ENCODE peak calls at places on chromosomes 1 and 21, in nine cellular contexts. F, O, Q, E, U, G, T, I and M are unnamed samples.

GRCh38 chr1:200275415-200275814 is 134.4 kb downstream of the ZNF281 start:
- DNase-seq in F (no peak), O (no peak), Q (no peak), E (no peak), U (no peak), G (no peak), T (no peak), I (no peak), M (no peak)

GRCh38 chr1:234727018-234727757 is 117.2 kb upstream of the IRF2BP2 start:
- DNase-seq in F (peak), O (no peak), Q (no peak), E (peak), U (peak), G (peak), T (no peak), I (peak), M (no peak)

GRCh38 chr21:15250384-15250783 is 185.6 kb upstream of the NRIP1 start:
- DNase-seq in F (no peak), O (no peak), Q (peak), E (peak), U (no peak), G (peak), T (no peak), I (peak), M (no peak)

GRCh38 chr1:30586671-30587070 is 136.7 kb downstream of the MATN1 start:
- DNase-seq in F (no peak), O (no peak), Q (no peak), E (no peak), U (no peak), G (no peak), T (no peak), I (no peak), M (peak)

GRCh38 chr1:18119289-18119688 is 11.7 kb downstream of the IGSF21 start:
- DNase-seq in F (no peak), O (no peak), Q (no peak), E (no peak), U (no peak), G (no peak), T (no peak), I (no peak), M (no peak)

GRCh38 chr1:41314781-41315481 is 46.3 kb upstream of the FOXO6 start:
- DNase-seq in F (no peak), O (no peak), Q (peak), E (peak), U (peak), G (peak), T (no peak), I (no peak), M (no peak)

GRCh38 chr1:184986250-184986649 is 11.9 kb upstream of the NIBAN1 start:
- DNase-seq in F (no peak), O (no peak), Q (peak), E (peak), U (no peak), G (peak), T (no peak), I (peak), M (no peak)

GRCh38 chr1:207007352-207008033 is 25.1 kb downstream of the C1orf116 start:
- DNase-seq in F (no peak), O (no peak), Q (peak), E (peak), U (no peak), G (peak), T (peak), I (peak), M (no peak)

GRCh38 chr21:46100426-46100825 is 2.5 kb downstream of the COL6A2 start:
- DNase-seq in F (no peak), O (no peak), Q (peak), E (peak), U (no peak), G (peak), T (no peak), I (peak), M (no peak)

GRCh38 chr1:201945157-201945556 is 1.2 kb downstream of the LMOD1 start:
- DNase-seq in F (no peak), O (no peak), Q (peak), E (no peak), U (peak), G (no peak), T (no peak), I (no peak), M (no peak)

GRCh38 chr1:8910914-8911313 is 32.4 kb upstream of the ENO1 start:
- DNase-seq in F (no peak), O (no peak), Q (no peak), E (peak), U (no peak), G (peak), T (no peak), I (no peak), M (no peak)

GRCh38 chr1:201739492-201740085 is 89.4 kb upstream of the IPO9 start:
- DNase-seq in F (peak), O (no peak), Q (peak), E (no peak), U (no peak), G (no peak), T (peak), I (peak), M (peak)

GRCh38 chr1:39635205-39635870 is 4.1 kb downstream of the HEYL start:
- DNase-seq in F (no peak), O (no peak), Q (no peak), E (no peak), U (no peak), G (no peak), T (no peak), I (no peak), M (no peak)

GRCh38 chr1:79133703-79134258 is 127.3 kb upstream of the ADGRL4 start:
- DNase-seq in F (no peak), O (no peak), Q (peak), E (no peak), U (no peak), G (no peak), T (no peak), I (no peak), M (no peak)

GRCh38 chr1:206898909-206899431 is 1.7 kb downstream of the IL24 start:
- DNase-seq in F (no peak), O (no peak), Q (no peak), E (no peak), U (no peak), G (no peak), T (no peak), I (no peak), M (no peak)

GRCh38 chr1:70353641-70354331 is 736 bp downstream of the ANKRD13C start:
- DNase-seq in F (peak), O (no peak), Q (peak), E (peak), U (peak), G (peak), T (no peak), I (peak), M (peak)

GRCh38 chr1:41539999-41540398 is 55.5 kb upstream of the EDN2 start:
- DNase-seq in F (no peak), O (no peak), Q (no peak), E (no peak), U (no peak), G (no peak), T (no peak), I (no peak), M (no peak)

GRCh38 chr1:231931846-231932454 is 305.4 kb downstream of the DISC1 start:
- DNase-seq in F (peak), O (peak), Q (no peak), E (no peak), U (peak), G (no peak), T (peak), I (peak), M (peak)

GRCh38 chr1:80021891-80022290 is 1015.4 kb upstream of the ADGRL4 start:
- DNase-seq in F (no peak), O (no peak), Q (no peak), E (no peak), U (no peak), G (no peak), T (no peak), I (no peak), M (no peak)

DNA sequence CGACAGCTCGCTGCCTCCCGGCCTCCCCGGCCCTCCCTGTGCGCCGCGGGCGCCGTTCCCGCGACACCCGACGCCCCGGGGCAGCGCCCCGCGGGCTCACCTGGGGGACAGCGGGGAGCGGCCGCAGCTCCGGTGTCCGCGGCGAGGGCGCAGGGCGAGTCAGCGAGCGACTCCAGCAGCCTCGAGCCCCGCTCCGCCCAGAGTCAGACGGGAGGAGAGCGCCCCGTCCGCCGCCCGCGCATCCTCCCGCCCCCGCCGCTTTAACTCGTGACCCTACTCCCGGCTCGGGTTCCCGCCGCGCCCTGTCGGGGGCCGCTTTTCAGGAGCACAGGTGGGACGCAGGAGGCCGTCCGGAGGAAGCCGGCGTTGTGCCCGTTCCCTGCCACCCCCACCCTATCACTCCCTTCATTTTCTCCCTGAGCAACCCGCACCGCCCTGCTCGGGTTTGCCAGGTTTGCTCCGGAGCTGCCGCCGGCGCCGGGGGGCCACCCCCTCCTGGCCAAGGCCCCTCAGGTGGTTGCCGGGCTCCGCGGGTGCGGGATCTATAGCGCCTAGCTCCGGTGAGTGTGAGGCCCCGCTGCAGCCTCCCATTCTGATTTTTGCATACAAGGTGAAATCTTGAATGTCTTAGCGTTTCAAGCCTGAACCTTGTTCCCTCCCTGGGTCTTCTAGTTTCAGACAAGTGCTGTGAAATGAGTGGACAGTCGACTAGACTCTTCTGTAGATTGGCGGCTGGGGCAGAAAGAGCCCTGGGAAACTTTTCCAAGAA is at the start of gene MCOLN3:
- DNase-seq in F (peak), O (no peak), Q (peak), E (no peak), U (peak), G (no peak), T (peak), I (peak), M (no peak)
- H3K9ac ChIP-seq in F (peak), O (no peak), Q (peak), E (peak), U (no peak), G (no peak), T (peak), I (peak), M (no peak)

GRCh38 chr1:169212088-169212487 is 105.6 kb downstream of the ATP1B1 start:
- DNase-seq in F (no peak), O (no peak), Q (no peak), E (no peak), U (no peak), G (no peak), T (no peak), I (no peak), M (no peak)
- H2AFZ ChIP-seq in F (no peak), O (no peak), Q (no peak), E (no peak), U (no peak), G (no peak), T (no peak), I (no peak), M (no peak)

GRCh38 chr1:12296623-12297022 is 66.8 kb downstream of the VPS13D start:
- DNase-seq in F (no peak), O (no peak), Q (peak), E (peak), U (no peak), G (peak), T (no peak), I (peak), M (no peak)
- H3K9ac ChIP-seq in F (no peak), O (no peak), Q (peak), E (no peak), U (no peak), G (no peak), T (no peak), I (no peak), M (no peak)

DNA sequence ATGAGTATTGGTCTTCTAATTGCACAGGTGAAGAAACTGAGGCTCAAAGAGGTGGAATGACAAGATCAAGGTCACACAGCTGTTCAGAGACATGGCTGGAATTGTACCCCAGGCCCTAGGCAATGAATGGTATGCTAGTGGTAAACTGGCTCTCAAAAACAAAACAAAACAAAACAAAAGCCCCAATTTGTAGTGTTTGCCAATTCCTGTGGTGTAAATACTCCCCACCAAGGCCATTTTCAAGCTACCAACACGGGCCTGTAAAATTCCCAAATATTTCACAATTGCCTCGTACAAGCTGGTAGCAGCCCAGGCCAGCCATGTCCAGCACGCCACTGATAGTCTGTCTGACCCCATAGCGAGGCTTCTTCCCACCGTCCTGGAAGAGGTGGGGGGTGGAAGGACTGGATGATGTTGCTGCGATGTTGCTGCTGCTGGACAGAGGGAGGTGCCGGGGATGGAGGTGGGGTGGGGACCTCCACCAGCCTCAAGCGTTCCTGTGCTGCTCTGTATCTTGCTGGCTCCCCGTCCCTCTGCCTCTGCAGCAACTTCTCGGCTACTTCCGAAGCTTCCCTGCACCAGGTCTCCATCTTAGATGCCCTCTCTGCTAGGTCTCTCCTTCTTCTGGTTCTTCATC is 62.2 kb upstream of the RUNX3 start:
- DNase-seq in F (no peak), O (no peak), Q (no peak), E (no peak), U (no peak), G (no peak), T (no peak), I (no peak), M (no peak)
- H2AFZ ChIP-seq in F (peak), O (no peak), Q (no peak), E (no peak), U (no peak), G (no peak), T (no peak), I (no peak), M (no peak)

GRCh38 chr1:2229921-2230700 is 2.0 kb downstream of the SKI start:
- DNase-seq in F (no peak), O (no peak), Q (peak), E (peak), U (no peak), G (peak), T (no peak), I (peak), M (no peak)

GRCh38 chr1:2230781-2231666 is 2.9 kb downstream of the SKI start:
- DNase-seq in F (no peak), O (no peak), Q (peak), E (no peak), U (peak), G (no peak), T (no peak), I (peak), M (no peak)

GRCh38 chr1:2232916-2233438 is 4.9 kb downstream of the SKI start:
- DNase-seq in F (no peak), O (no peak), Q (peak), E (peak), U (no peak), G (no peak), T (no peak), I (no peak), M (no peak)

GRCh38 chr1:2232255-2232915 is 4.3 kb downstream of the SKI start:
- DNase-seq in F (no peak), O (no peak), Q (peak), E (no peak), U (no peak), G (no peak), T (no peak), I (no peak), M (no peak)

DNA sequence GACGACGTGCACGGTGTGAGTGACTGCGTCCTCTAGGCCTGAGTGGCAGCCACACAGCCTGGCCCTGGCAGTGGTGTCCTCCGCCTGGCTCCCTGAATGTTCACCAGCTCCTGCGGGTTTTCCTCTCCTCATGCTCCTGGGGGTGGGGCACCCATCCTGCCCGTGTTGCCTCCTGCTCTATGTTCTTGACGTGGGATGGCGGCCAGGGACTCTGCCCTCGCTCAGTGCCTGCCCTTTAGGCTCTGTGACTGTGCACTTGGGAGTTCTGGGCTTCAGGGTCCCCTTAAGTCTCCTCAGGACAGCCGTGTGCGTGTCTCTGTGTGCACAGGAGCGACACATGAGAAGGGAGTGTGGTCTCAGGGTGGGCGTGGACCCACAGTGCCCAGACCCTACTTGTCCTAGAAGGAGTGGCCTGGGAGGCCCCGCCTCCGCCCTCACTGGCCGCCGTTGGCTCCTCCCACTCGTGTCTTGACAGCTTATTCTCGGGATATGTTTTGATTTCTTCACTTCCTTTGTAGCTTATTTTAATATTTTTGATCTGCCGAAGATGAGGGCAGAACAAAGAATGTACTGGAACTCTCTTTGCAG is 3.6 kb downstream of the SKI start:
- DNase-seq in F (no peak), O (no peak), Q (peak), E (peak), U (peak), G (peak), T (no peak), I (peak), M (no peak)
- H3K9ac ChIP-seq in F (no peak), O (no peak), Q (peak), E (peak), U (peak), G (peak), T (no peak), I (peak), M (no peak)

GRCh38 chr21:28605138-28605537 is 387.5 kb downstream of the LTN1 start:
- DNase-seq in F (peak), O (no peak), Q (no peak), E (no peak), U (no peak), G (no peak), T (no peak), I (no peak), M (peak)

GRCh38 chr21:28607545-28607944 is 385.1 kb downstream of the LTN1 start:
- DNase-seq in F (no peak), O (no peak), Q (no peak), E (no peak), U (no peak), G (no peak), T (no peak), I (no peak), M (no peak)

GRCh38 chr21:28608646-28609045 is 384.0 kb downstream of the LTN1 start:
- DNase-seq in F (no peak), O (no peak), Q (peak), E (no peak), U (no peak), G (no peak), T (no peak), I (no peak), M (no peak)
- H2AFZ ChIP-seq in F (no peak), O (no peak), Q (peak), E (no peak), U (no peak), G (no peak), T (no peak), I (no peak), M (no peak)